ENCODE peak calls at places on chromosomes 11 and 22, in eight cellular contexts. Q is H7; K is GF-D8; B is stimulated activated CD8-positive, alpha-beta memory T cell treated with anti-CD3 and anti-CD28 coated beads, Interleukin-2, amount 100 ng/mL, for 1 hour; U is bronchial epithelial cell; N is transverse colon; L is LoVo; H is adrenal gland. A is an unnamed sample.

GRCh38 chr11:39668640-39669039 is 1790.8 kb downstream of the LRRC4C start:
- DNase-seq in Q (no peak), K (no peak), B (no peak), U (peak; percentile 7), N (no peak), L (no peak), H (no peak), A (peak; percentile 71)

GRCh38 chr11:132028380-132029240 is 658.2 kb downstream of the NTM start:
- DNase-seq in Q (peak; percentile 40), K (no peak), B (no peak), U (peak; percentile 61), N (peak; percentile 46), L (peak; percentile 2), H (no peak), A (peak; percentile 14)

GRCh38 chr11:17277024-17277584 is 565 bp downstream of the NUCB2 start:
- DNase-seq in Q (no peak), K (peak; percentile 69), B (no peak), U (peak; percentile 54), N (no peak), L (no peak), H (peak; percentile 26), A (peak; percentile 72)

GRCh38 chr11:115990004-115990447 is 485.8 kb upstream of the CADM1 start:
- DNase-seq in Q (peak; percentile 86), K (no peak), B (no peak), U (no peak), N (peak; percentile 15), L (no peak), H (peak; percentile 14), A (no peak)

GRCh38 chr11:68685656-68686380 is 1.5 kb downstream of the GAL start:
- DNase-seq in Q (peak; percentile 57), K (no peak), B (no peak), U (no peak), N (no peak), L (no peak), H (no peak), A (no peak)

GRCh38 chr11:76653674-76654309 is 16.8 kb downstream of the LRRC32 start:
- DNase-seq in Q (no peak), K (no peak), B (no peak), U (no peak), N (peak; percentile 31), L (no peak), H (no peak), A (no peak)

GRCh38 chr11:1228921-1229451 is 6.1 kb downstream of the MUC5B start:
- DNase-seq in Q (peak; percentile 76), K (no peak), B (no peak), U (no peak), N (peak; percentile 9), L (no peak), H (no peak), A (no peak)

GRCh38 chr22:46089426-46090041 is 60.8 kb upstream of the PPARA start:
- DNase-seq in Q (no peak), K (no peak), B (no peak), U (no peak), N (peak; percentile 7), L (no peak), H (peak; percentile 16), A (no peak)

GRCh38 chr11:85772700-85773099 is 38.2 kb downstream of the SYTL2 start:
- DNase-seq in Q (no peak), K (no peak), B (no peak), U (no peak), N (no peak), L (no peak), H (no peak), A (no peak)

GRCh38 chr11:64241175-64241429 is 207 bp downstream of the FKBP2 start:
- DNase-seq in Q (no peak), K (no peak), B (no peak), U (no peak), N (no peak), L (no peak), H (no peak), A (no peak)

GRCh38 chr22:44691796-44692661 is 10.0 kb upstream of the PRR5 start:
- DNase-seq in Q (peak; percentile 71), K (no peak), B (no peak), U (peak; percentile 54), N (no peak), L (no peak), H (no peak), A (no peak)

GRCh38 chr11:14836106-14836492 is 55.9 kb downstream of the CYP2R1 start:
- DNase-seq in Q (no peak), K (no peak), B (no peak), U (no peak), N (no peak), L (no peak), H (no peak), A (no peak)

GRCh38 chr22:25137577-25138525 is 61.8 kb upstream of the CRYBB3 start:
- DNase-seq in Q (no peak), K (no peak), B (no peak), U (peak; percentile 39), N (no peak), L (no peak), H (no peak), A (no peak)

GRCh38 chr11:93526058-93526633 is 17.0 kb downstream of the SMCO4 start:
- DNase-seq in Q (no peak), K (no peak), B (no peak), U (no peak), N (no peak), L (no peak), H (no peak), A (no peak)

A was measured in SW480.